ENCODE peak calls at places on chromosome 6, in four cellular contexts. R is K562, Y is HepG2, L is GM12878. S is an unnamed sample.

GRCh38 chr6:117595099-117595923 is 7.0 kb downstream of the GOPC start:
- DNase-seq in R (peak; percentile 82), Y (no peak), L (no peak), S (no peak)

GRCh38 chr6:114158838-114159694 is 183.8 kb downstream of the HS3ST5 start:
- DNase-seq in R (no peak), Y (peak; percentile 54), L (no peak), S (no peak)

GRCh38 chr6:152271681-152272464 is 365.3 kb downstream of the SYNE1 start:
- DNase-seq in R (no peak), Y (no peak), L (peak; percentile 13), S (no peak)

GRCh38 chr6:57138026-57138425 is 34.1 kb upstream of the BAG2 start:
- DNase-seq in R (no peak), Y (no peak), L (no peak), S (no peak)

GRCh38 chr6:140245641-140246040 is 871.2 kb upstream of the CITED2 start:
- DNase-seq in R (no peak), Y (no peak), L (no peak), S (no peak)

GRCh38 chr6:104585646-104586045 is 274.1 kb downstream of the HACE1 start:
- DNase-seq in R (no peak), Y (no peak), L (no peak), S (no peak)

GRCh38 chr6:1686117-1687098 is 76.7 kb downstream of the FOXC1 start:
- DNase-seq in R (no peak), Y (no peak), L (no peak), S (peak; percentile 58)

GRCh38 chr6:75546401-75546800 is 52.8 kb upstream of the FILIP1 start:
- DNase-seq in R (peak; percentile 11), Y (peak; percentile 4), L (no peak), S (no peak)

GRCh38 chr6:53831956-53832660 is 37.3 kb downstream of the LRRC1 start:
- DNase-seq in R (no peak), Y (no peak), L (no peak), S (no peak)

GRCh38 chr6:6856538-6857523 is 250.9 kb upstream of the RREB1 start:
- DNase-seq in R (no peak), Y (no peak), L (peak; percentile 71), S (peak; percentile 45)

GRCh38 chr6:25053875-25054371 is 118.2 kb upstream of the RIPOR2 start:
- DNase-seq in R (no peak), Y (no peak), L (no peak), S (no peak)

GRCh38 chr6:163554663-163555062 is 140.1 kb downstream of the QKI start:
- DNase-seq in R (peak; percentile 71), Y (peak; percentile 66), L (no peak), S (peak; percentile 23)

GRCh38 chr6:26286168-26286854 is 78.7 kb upstream of the BTN3A2 start:
- DNase-seq in R (peak; percentile 83), Y (peak; percentile 63), L (no peak), S (peak; percentile 34)

GRCh38 chr6:2885967-2886731 is 17.0 kb downstream of the SERPINB9 start:
- DNase-seq in R (no peak), Y (no peak), L (no peak), S (no peak)

GRCh38 chr6:138945354-138945753 is 42.7 kb downstream of the REPS1 start:
- DNase-seq in R (peak; percentile 16), Y (peak; percentile 13), L (no peak), S (peak; percentile 22)

GRCh38 chr6:107578642-107579332 is 88.9 kb downstream of the SOBP start:
- DNase-seq in R (no peak), Y (no peak), L (no peak), S (peak; percentile 71)

GRCh38 chr6:170449231-170449630 is 103.9 kb downstream of the PSMB1 start:
- DNase-seq in R (no peak), Y (no peak), L (no peak), S (no peak)

GRCh38 chr6:134722996-134723871 is 226.7 kb downstream of the ALDH8A1 start:
- DNase-seq in R (no peak), Y (no peak), L (no peak), S (peak; percentile 39)

GRCh38 chr6:14466278-14466677 is 348.7 kb downstream of the CD83 start:
- DNase-seq in R (no peak), Y (no peak), L (no peak), S (no peak)

GRCh38 chr6:14658909-14659561 is 541.5 kb downstream of the CD83 start:
- DNase-seq in R (no peak), Y (no peak), L (no peak), S (no peak)

GRCh38 chr6:25176466-25176865 is 102.7 kb upstream of the CARMIL1 start:
- DNase-seq in R (no peak), Y (no peak), L (no peak), S (no peak)

GRCh38 chr6:43836507-43836906 is 66.5 kb downstream of the VEGFA start:
- DNase-seq in R (peak; percentile 80), Y (no peak), L (no peak), S (no peak)

GRCh38 chr6:76003686-76004085 is 68.8 kb downstream of the IMPG1 start:
- DNase-seq in R (no peak), Y (no peak), L (no peak), S (no peak)

GRCh38 chr6:137282253-137282652 is 63.1 kb upstream of the IFNGR1 start:
- DNase-seq in R (no peak), Y (no peak), L (no peak), S (no peak)

GRCh38 chr6:36114798-36115408 is 15.4 kb upstream of the MAPK13 start:
- DNase-seq in R (no peak), Y (no peak), L (peak; percentile 60), S (no peak)

GRCh38 chr6:150354754-150355571 is 13.8 kb upstream of the IYD start:
- DNase-seq in R (no peak), Y (no peak), L (no peak), S (no peak)

GRCh38 chr6:22636450-22636849 is 67.1 kb downstream of the HDGFL1 start:
- DNase-seq in R (no peak), Y (no peak), L (no peak), S (no peak)
- TF ChIP-seq CHD2 in R (no peak), Y (no peak), L (no peak), S (no peak)

DNA sequence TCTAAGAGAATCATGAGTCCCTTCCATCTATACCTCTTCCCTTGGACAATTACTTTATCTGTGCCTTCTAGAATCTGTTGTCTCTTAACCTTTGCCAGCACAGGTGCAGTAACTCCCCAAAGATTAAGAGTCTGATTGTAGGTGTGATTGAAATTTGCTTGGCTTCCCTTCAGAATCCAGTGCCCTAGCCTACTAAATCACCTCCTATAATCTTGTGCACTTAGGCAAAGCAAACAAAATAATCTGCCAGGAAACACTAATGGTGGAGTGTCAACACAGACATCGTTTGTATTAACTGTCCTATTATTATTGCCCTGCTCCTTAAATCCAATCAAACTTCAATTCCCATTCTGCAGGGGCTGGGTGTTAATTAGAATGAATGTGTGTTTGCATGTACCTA is 28.0 kb downstream of the ID4 start:
- DNase-seq in R (no peak), Y (no peak), L (no peak), S (no peak)
- TF ChIP-seq FOXM1 in R (no peak), Y (no peak), L (no peak), S (no peak)

GRCh38 chr6:9409126-9409525 is 973.8 kb upstream of the SLC35B3 start:
- DNase-seq in R (no peak), Y (no peak), L (no peak), S (no peak)
- TF ChIP-seq CHD2 in R (no peak), Y (no peak), L (no peak), S (no peak)

DNA sequence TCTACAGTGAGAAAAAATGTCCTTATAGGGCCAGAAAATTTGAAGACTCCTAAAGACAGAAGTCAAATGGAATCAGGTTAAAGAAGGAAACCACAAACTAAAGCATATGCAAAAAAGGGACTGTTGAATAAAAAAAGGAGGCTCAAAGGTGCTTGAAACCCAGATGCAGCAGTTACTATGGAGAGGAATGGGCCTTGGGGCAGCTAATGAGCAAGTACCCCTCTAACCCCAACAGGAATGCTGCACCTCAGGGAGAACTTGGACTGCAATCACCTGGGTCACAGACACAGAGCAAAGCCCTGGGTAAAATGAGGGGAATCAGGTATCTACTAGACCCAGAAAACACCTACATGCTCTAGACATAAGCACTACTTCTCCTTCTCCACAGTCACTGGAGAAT is 313.9 kb downstream of the UBE3D start:
- DNase-seq in R (no peak), Y (no peak), L (no peak), S (no peak)
- TF ChIP-seq FOXM1 in R (no peak), Y (no peak), L (no peak), S (no peak)

DNA sequence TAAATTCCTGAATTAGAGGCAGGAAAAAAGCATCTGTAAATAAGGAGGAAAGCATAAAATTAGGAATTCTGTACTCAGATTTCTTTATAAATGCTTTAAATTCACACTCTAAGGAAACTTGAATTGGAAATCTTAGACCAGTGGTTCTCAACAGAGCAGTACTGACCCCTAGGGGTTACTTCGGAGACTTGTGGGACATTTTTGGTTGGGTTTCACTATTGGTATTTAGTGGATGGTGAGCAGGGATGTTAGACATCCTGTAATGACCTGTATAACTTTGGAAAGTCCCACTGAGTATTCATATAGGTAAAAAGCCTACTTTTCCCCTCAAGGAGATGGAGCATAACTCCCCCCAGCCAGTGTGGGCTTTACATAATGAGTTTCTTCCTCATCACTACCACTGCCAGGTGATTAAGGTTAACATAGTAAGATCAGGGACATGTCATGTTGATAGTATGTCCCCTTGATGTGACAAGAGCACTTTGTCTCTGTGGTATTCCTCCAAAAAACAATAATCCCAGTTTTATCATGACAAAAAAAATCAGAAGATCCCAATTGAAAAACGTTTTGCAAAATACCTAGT is 31.0 kb downstream of the GLO1 start:
- DNase-seq in R (peak; percentile 68), Y (peak; percentile 43), L (peak; percentile 55), S (peak; percentile 68)
- TF ChIP-seq CHD2 in R (no peak), Y (no peak), L (no peak), S (no peak)

GRCh38 chr6:4522453-4522852 is 253.8 kb upstream of the CDYL start:
- DNase-seq in R (no peak), Y (no peak), L (no peak), S (no peak)
- TF ChIP-seq FOXM1 in R (no peak), Y (no peak), L (no peak), S (no peak)

GRCh38 chr6:166029506-166029905 is 138.1 kb downstream of the TBXT start:
- DNase-seq in R (no peak), Y (no peak), L (peak; percentile 8), S (no peak)

GRCh38 chr6:166027761-166028160 is 139.9 kb downstream of the TBXT start:
- DNase-seq in R (no peak), Y (no peak), L (no peak), S (no peak)

GRCh38 chr6:166024252-166024651 is 143.4 kb downstream of the TBXT start:
- DNase-seq in R (no peak), Y (no peak), L (no peak), S (no peak)

GRCh38 chr6:166025149-166025898 is 142.3 kb downstream of the TBXT start:
- DNase-seq in R (no peak), Y (no peak), L (no peak), S (no peak)

DNA sequence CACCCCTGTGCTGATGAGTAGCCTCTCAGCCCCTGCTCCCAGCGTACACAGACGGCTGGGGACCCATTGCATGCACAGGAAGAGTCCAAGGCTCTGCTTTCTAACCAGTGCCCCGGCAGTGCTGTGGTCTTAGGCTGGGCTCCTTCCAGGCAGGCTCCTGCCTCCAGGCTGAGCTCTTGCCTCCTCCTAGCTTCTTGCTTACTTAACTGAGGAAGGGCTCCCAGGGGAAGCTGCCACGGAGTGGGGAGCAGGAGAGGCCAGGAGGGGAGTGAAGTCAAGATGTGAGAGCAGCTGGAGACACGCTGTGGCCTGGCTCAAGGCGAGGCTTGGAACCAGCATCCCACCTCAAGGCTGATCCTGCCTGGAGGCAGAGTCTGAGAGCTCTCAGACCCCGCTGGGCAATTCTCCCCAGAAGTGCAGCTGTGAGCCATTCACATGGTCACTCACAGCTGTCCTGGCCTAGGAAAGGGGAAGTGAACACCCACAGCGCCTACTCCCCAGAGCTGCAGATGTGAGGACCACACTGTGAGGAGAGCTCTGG is 141.0 kb downstream of the TBXT start:
- DNase-seq in R (no peak), Y (no peak), L (no peak), S (no peak)
- TF ChIP-seq CHD2 in R (no peak), Y (no peak), L (no peak), S (no peak)

S was measured in SK-N-SH.